ENCODE peak calls at places on chromosomes 4 and X, in four cellular contexts. C is uterus; T is CD4-positive, alpha-beta memory T cell; A is effector memory CD4-positive, alpha-beta T cell. G is an unnamed sample.

GRCh38 chrX:24563291-24564010 is 83.7 kb downstream of the PCYT1B start:
- DNase-seq in T (no peak), A (no peak), C (no peak), G (no peak)

GRCh38 chrX:14673764-14674163 is 144.4 kb downstream of the GLRA2 start:
- DNase-seq in T (no peak), C (no peak), A (no peak), G (no peak)

GRCh38 chr4:159685406-159686092 is 582.7 kb downstream of the RAPGEF2 start:
- DNase-seq in A (no peak), T (no peak), C (no peak), G (no peak)

GRCh38 chr4:163161536-163162205 is 5.0 kb downstream of the NAF1 start:
- DNase-seq in T (no peak), A (no peak), C (no peak), G (no peak)

GRCh38 chr4:105966046-105966445 is 70.8 kb downstream of the NPNT start:
- DNase-seq in C (no peak), A (no peak), T (no peak), G (no peak)

GRCh38 chr4:88033309-88033708 is 25.9 kb downstream of the PKD2 start:
- DNase-seq in A (peak), T (peak), C (peak), G (no peak)

GRCh38 chr4:139814285-139815015 is 148.8 kb downstream of the MGST2 start:
- DNase-seq in T (no peak), A (no peak), C (peak), G (no peak)

GRCh38 chr4:5395781-5396180 is 312.6 kb downstream of the EVC2 start:
- DNase-seq in C (no peak), A (no peak), T (no peak), G (no peak)

GRCh38 chr4:5976921-5977320 is 41.3 kb downstream of the C4orf50 start:
- DNase-seq in T (no peak), A (no peak), C (no peak), G (no peak)

GRCh38 chr4:2961411-2962098 is 1.7 kb downstream of the NOP14 start:
- DNase-seq in T (peak), A (no peak), C (no peak), G (no peak)

GRCh38 chrX:11474576-11474975 is 181.4 kb downstream of the AMELX start:
- DNase-seq in A (no peak), C (no peak), T (no peak), G (no peak)

GRCh38 chrX:11470231-11470630 is 177.0 kb downstream of the AMELX start:
- DNase-seq in A (no peak), C (no peak), T (no peak), G (no peak)

GRCh38 chrX:11472381-11472780 is 179.2 kb downstream of the AMELX start:
- DNase-seq in A (no peak), T (no peak), C (no peak), G (no peak)

GRCh38 chrX:11474021-11474420 is 180.8 kb downstream of the AMELX start:
- DNase-seq in A (no peak), T (no peak), C (no peak), G (no peak)

GRCh38 chrX:11472879-11473278 is 179.7 kb downstream of the AMELX start:
- DNase-seq in T (no peak), C (no peak), A (no peak), G (no peak)
- H3K27ac ChIP-seq in T (no peak), C (no peak), A (no peak), G (no peak)

DNA sequence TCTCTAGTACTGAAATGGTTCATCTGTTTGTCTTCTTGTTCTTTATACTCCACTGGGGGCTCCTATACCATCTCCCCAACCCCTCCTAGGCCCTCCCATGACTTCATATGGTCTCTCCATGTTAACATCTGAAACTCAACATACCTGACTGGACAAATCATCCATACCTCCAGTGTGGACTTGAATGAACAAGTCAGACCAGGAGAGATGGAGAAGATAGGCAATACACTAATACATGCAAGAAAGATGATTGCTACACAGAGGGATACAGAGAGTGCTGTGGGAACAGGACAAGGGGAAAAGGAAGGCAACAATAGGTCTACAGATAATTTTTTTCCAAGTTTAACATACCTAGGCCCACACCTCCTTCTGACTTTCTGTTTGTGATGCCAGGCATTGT is 175.1 kb downstream of the FHIP1A start:
- DNase-seq in A (no peak), C (no peak), T (no peak), G (no peak)
- H3K27ac ChIP-seq in A (no peak), C (no peak), T (no peak), G (no peak)

GRCh38 chrX:19794690-19795089 is 92.7 kb downstream of the SH3KBP1 start:
- DNase-seq in A (no peak), C (no peak), T (no peak), G (no peak)
- H3K27ac ChIP-seq in A (peak), C (no peak), T (peak), G (no peak)

GRCh38 chr4:152942346-152942745 is 6.2 kb downstream of the FHDC1 start:
- DNase-seq in T (no peak), C (no peak), A (no peak), G (no peak)
- H3K27ac ChIP-seq in T (no peak), C (no peak), A (no peak), G (no peak)

GRCh38 chr4:102713096-102713495 is 47.7 kb downstream of the MANBA start:
- DNase-seq in A (no peak), T (no peak), C (no peak), G (no peak)

GRCh38 chr4:102705391-102705935 is 55.3 kb downstream of the MANBA start:
- DNase-seq in A (no peak), T (no peak), C (no peak), G (no peak)

GRCh38 chr4:102707150-102707549 is 53.6 kb downstream of the MANBA start:
- DNase-seq in T (no peak), A (no peak), C (no peak), G (no peak)

GRCh38 chr4:102715057-102715456 is 45.7 kb downstream of the MANBA start:
- DNase-seq in A (no peak), T (no peak), C (no peak), G (no peak)

GRCh38 chr4:102710986-102711385 is 49.8 kb downstream of the MANBA start:
- DNase-seq in C (no peak), A (no peak), T (no peak), G (no peak)
- H3K27ac ChIP-seq in C (no peak), A (no peak), T (no peak), G (no peak)